ENCODE peak calls at places on chromosome 14, in five cellular contexts. P is cardiac muscle cell, X is T-helper 9 cell, H is progenitor cell of endocrine pancreas, I is germinal center. N is an unnamed sample.

GRCh38 chr14:63045612-63046320 is 508 bp upstream of the KCNH5 start:
- DNase-seq in X (no peak), H (peak), I (no peak), P (peak), N (peak)

GRCh38 chr14:45114327-45114726 is 20.0 kb downstream of the FKBP3 start:
- DNase-seq in H (no peak), X (no peak), P (no peak), I (no peak), N (no peak)

GRCh38 chr14:73180385-73180805 is 44.1 kb downstream of the PSEN1 start:
- DNase-seq in X (no peak), P (no peak), I (no peak), H (no peak), N (no peak)

GRCh38 chr14:87231336-87232026 is 761.5 kb downstream of the GALC start:
- DNase-seq in I (no peak), P (no peak), X (no peak), H (no peak), N (no peak)

GRCh38 chr14:105617201-105617777 is 90.9 kb downstream of the TMEM121 start:
- DNase-seq in P (no peak), H (no peak), I (no peak), X (no peak), N (peak)

GRCh38 chr14:104935955-104936354 is 11.3 kb downstream of the PLD4 start:
- DNase-seq in I (no peak), H (no peak), X (no peak), P (no peak), N (peak)

GRCh38 chr14:59895721-59896120 is 24.2 kb upstream of the LRRC9 start:
- DNase-seq in I (no peak), H (no peak), X (no peak), P (no peak), N (no peak)

GRCh38 chr14:94392510-94392935 is 4.1 kb upstream of the SERPINA1 start:
- DNase-seq in X (no peak), H (no peak), P (no peak), I (no peak), N (peak)

GRCh38 chr14:62162998-62163589 is 400.9 kb downstream of the SNAPC1 start:
- DNase-seq in X (no peak), H (peak), P (peak), I (peak), N (peak)

GRCh38 chr14:88998027-88998426 is 173.6 kb downstream of the TTC8 start:
- DNase-seq in X (no peak), H (no peak), I (no peak), P (no peak), N (no peak)

GRCh38 chr14:92902726-92903125 is 20.2 kb upstream of the CHGA start:
- DNase-seq in X (no peak), I (no peak), H (no peak), P (no peak), N (no peak)

GRCh38 chr14:50997712-50998111 is 53.4 kb upstream of the PYGL start:
- DNase-seq in H (no peak), I (no peak), P (peak), X (no peak), N (no peak)

GRCh38 chr14:56555921-56556570 is 23.6 kb upstream of the TMEM260 start:
- DNase-seq in X (no peak), H (no peak), P (peak), I (no peak), N (peak)

GRCh38 chr14:20632448-20632830 is 9.1 kb downstream of the OR6S1 start:
- DNase-seq in X (no peak), H (no peak), P (no peak), I (peak), N (peak)

GRCh38 chr14:56708704-56709103 is 101.6 kb downstream of the OTX2 start:
- DNase-seq in H (no peak), X (no peak), P (no peak), I (no peak), N (no peak)

GRCh38 chr14:91654836-91655235 is 77.0 kb downstream of the CATSPERB start:
- DNase-seq in I (no peak), H (no peak), X (no peak), P (no peak), N (no peak)

GRCh38 chr14:99188721-99189120 is 83.3 kb downstream of the BCL11B start:
- DNase-seq in X (peak), P (peak), I (no peak), H (no peak), N (no peak)

GRCh38 chr14:106021832-106022231 is 495.4 kb downstream of the TMEM121 start:
- DNase-seq in H (no peak), X (no peak), I (no peak), P (no peak), N (no peak)

GRCh38 chr14:75711134-75711795 is 50.2 kb downstream of the TTLL5 start:
- DNase-seq in H (peak), X (no peak), I (peak), P (peak), N (peak)

GRCh38 chr14:89418452-89418851 is 1.4 kb upstream of the FOXN3 start:
- DNase-seq in P (peak), I (no peak), X (no peak), H (no peak), N (no peak)

GRCh38 chr14:32332415-32333116 is 3.5 kb downstream of the AKAP6 start:
- DNase-seq in P (no peak), I (no peak), X (no peak), H (no peak), N (no peak)